ENCODE peak calls at places on chromosomes 12 and 14, in four cellular contexts. P is brain microvascular endothelial cell, U is foreskin keratinocyte, M is PC-3. K is an unnamed sample.

GRCh38 chr14:100783630-100784321 is 42.1 kb upstream of the MEG3 start:
- DNase-seq in P (no peak), U (peak; percentile 10), M (no peak), K (peak; percentile 31)

GRCh38 chr12:101323255-101323654 is 43.4 kb downstream of the UTP20 start:
- DNase-seq in P (no peak), U (no peak), M (peak; percentile 9), K (no peak)

GRCh38 chr14:99389171-99389826 is 91.4 kb downstream of the SETD3 start:
- DNase-seq in P (peak; percentile 16), U (no peak), M (peak; percentile 65), K (peak; percentile 56)

GRCh38 chr12:78359530-78359929 is 505.0 kb upstream of the SYT1 start:
- DNase-seq in P (peak; percentile 16), U (no peak), M (no peak), K (no peak)

GRCh38 chr12:33180921-33181320 is 258.7 kb downstream of the SYT10 start:
- DNase-seq in P (no peak), U (peak; percentile 40), M (peak; percentile 92), K (peak; percentile 2)

GRCh38 chr14:103250888-103251287 is 83.1 kb upstream of the EIF5 start:
- DNase-seq in P (no peak), U (no peak), M (peak; percentile 56), K (no peak)

GRCh38 chr14:105200074-105200473 is 19.0 kb upstream of the NUDT14 start:
- DNase-seq in P (no peak), U (no peak), M (no peak), K (no peak)

GRCh38 chr14:96084796-96085195 is 45.6 kb downstream of the C14orf132 start:
- DNase-seq in P (no peak), U (no peak), M (no peak), K (no peak)

GRCh38 chr12:46579474-46579873 is 206.9 kb upstream of the SLC38A2 start:
- DNase-seq in P (no peak), U (no peak), M (no peak), K (no peak)

GRCh38 chr12:53502983-53503728 is 2.1 kb downstream of the TARBP2 start:
- DNase-seq in P (no peak), U (no peak), M (no peak), K (no peak)

GRCh38 chr14:75281691-75282000 is 3.0 kb downstream of the FOS start:
- DNase-seq in P (no peak), U (no peak), M (no peak), K (no peak)

GRCh38 chr12:110744176-110744575 is 1.5 kb upstream of the PPP1CC start:
- DNase-seq in P (peak; percentile 26), U (peak; percentile 37), M (peak; percentile 91), K (peak; percentile 71)

GRCh38 chr12:74685385-74685784 is 147.8 kb downstream of the ATXN7L3B start:
- DNase-seq in P (no peak), U (no peak), M (no peak), K (no peak)

GRCh38 chr12:1797011-1797901 is 23.1 kb upstream of the LRTM2 start:
- DNase-seq in P (no peak), U (no peak), M (no peak), K (no peak)

GRCh38 chr12:8780389-8780788 is 42.0 kb upstream of the A2ML1 start:
- DNase-seq in P (peak; percentile 46), U (peak; percentile 5), M (peak; percentile 37), K (peak; percentile 17)

DNA sequence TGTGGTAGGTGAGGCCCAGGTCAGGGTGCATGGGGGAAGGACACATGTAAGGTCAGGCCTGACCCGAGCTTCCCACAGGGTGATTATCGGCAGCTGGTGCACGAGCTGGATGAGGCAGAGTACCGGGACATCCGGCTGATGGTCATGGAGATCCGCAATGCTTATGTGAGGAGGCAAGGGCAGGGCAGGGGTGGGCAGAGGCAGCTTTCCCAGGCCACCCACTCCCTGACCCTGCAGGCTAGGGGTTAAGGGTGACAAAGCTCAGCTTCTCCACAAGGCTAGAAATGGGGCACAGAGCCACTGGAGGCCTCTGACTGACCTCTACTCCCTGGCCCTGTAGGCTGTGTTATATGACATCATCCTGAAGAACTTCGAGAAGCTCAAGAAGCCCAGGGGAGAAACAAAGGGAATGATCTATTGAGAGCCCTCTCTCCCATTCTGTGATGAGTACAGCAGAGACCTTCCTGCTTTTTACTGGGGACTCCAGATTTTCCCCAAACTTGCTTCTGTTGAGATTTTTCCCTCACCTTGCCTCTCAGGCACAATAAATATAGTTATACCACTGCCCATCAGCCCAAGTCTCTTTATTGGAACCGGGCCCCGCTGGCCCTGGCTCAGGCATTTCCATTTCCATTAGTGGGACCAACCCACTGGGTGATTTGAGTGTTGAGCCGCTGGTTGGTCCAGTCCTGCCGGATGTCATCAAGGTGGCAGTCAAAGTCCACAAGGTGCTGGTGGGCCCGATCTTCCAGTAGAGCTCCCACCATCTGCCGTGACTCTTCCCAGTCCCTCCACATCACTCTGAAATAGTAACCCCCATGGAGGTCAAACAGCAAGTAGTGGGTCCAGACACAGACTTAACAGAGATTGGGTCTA is 2.6 kb downstream of the PSME1 start:
- DNase-seq in P (no peak), U (no peak), M (no peak), K (no peak)
- H3K27ac ChIP-seq in P (no peak overlapping the region), U (no peak overlapping the region), M (no peak overlapping the region), K (peak overlapping the region; percentile 96)

DNA sequence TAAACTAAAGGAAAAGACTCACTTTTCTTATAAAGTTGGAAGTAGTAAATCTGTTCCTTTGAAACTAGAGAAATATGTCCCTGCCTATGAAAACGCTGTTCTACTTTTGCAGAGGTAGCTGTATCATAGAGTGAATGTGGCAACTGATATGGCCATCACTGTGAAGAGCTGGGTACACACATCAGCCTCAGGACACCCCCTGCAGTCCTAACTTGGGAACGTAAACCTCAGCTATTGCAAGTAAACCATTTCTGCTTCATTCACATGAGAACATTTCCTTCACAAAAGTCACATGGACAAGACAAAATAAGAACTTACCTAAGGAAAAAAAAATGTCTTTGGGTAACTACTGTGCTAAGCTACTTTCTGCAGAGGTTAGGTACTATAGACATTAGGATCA is 233.3 kb upstream of the PPFIA2 start:
- DNase-seq in P (peak; percentile 31), U (no peak), M (no peak), K (no peak)
- TF ChIP-seq CTCF in P (peak; percentile 18), U (peak; percentile 8), M (no peak), K (no peak)

DNA sequence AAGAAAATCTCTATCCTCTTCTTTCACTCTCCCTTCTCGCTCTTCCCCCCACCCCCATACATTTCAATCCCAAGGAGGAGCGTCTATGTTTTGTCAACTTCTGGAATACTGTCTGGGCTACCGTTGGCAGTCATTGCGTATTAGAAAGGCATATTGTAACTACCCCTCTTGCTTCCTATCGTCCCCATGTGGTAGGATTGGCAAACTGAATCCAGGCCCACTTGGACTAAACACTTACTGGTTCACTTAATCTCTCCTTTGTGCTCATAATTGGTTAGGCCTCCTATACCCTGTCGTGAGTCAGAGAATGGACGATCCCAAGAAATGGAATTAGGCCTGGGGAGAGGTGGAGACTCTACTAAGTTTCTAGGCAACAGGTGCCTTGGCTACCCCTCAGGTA is 68.8 kb upstream of the SLC8A3 start:
- DNase-seq in P (no peak), U (no peak), M (peak; percentile 64), K (peak; percentile 1)
- H3K27ac ChIP-seq in P (no peak overlapping the region), U (no peak overlapping the region), M (no peak overlapping the region), K (no peak overlapping the region)

DNA sequence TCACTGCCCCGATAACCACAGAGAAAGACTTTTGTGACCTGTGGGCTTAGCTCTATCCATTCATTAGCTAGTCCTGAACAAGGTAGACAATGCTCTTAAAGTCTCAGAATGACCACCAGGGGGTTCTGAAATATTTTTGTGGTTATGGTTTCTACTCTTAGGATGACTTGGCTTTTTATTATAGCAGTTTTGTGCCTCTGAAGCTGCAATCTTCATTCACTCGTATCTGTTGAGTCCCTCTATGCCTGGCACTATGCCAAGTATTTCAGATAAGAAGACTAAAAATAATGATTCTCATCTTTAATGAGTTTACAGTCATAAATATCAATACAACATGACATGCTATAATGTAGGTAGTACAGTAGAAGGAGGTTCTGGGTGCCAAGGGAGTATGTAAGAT is 130.8 kb upstream of the TRHDE start:
- DNase-seq in P (peak; percentile 17), U (no peak), M (peak; percentile 61), K (no peak)
- TF ChIP-seq CTCF in P (peak; percentile 40), U (peak; percentile 20), M (peak; percentile 65), K (no peak)

GRCh38 chr12:66195242-66195641 is 6.2 kb downstream of the IRAK3 start:
- DNase-seq in P (no peak), U (no peak), M (no peak), K (no peak)
- H3K27ac ChIP-seq in P (no peak overlapping the region), U (no peak overlapping the region), M (no peak overlapping the region), K (no peak overlapping the region)

GRCh38 chr12:47902131-47902639 is 2.6 kb downstream of the VDR start:
- DNase-seq in P (no peak), U (no peak), M (no peak), K (no peak)

GRCh38 chr12:47905313-47905730 is 528 bp upstream of the VDR start:
- DNase-seq in P (no peak), U (no peak), M (peak; percentile 77), K (peak; percentile 76)

GRCh38 chr12:47903151-47903611 is 1.6 kb downstream of the VDR start:
- DNase-seq in P (peak; percentile 38), U (no peak), M (peak; percentile 60), K (no peak)

GRCh38 chr12:47903927-47904646 is 707 bp downstream of the VDR start:
- DNase-seq in P (peak; percentile 70), U (peak; percentile 60), M (peak; percentile 86), K (peak; percentile 63)

GRCh38 chr12:47904647-47905312 is at the start of gene VDR:
- DNase-seq in P (peak; percentile 61), U (peak; percentile 68), M (peak; percentile 75), K (peak; percentile 93)
- TF ChIP-seq CTCF in P (peak; percentile 44), U (peak; percentile 32), M (peak; percentile 14), K (peak; percentile 27)

DNA sequence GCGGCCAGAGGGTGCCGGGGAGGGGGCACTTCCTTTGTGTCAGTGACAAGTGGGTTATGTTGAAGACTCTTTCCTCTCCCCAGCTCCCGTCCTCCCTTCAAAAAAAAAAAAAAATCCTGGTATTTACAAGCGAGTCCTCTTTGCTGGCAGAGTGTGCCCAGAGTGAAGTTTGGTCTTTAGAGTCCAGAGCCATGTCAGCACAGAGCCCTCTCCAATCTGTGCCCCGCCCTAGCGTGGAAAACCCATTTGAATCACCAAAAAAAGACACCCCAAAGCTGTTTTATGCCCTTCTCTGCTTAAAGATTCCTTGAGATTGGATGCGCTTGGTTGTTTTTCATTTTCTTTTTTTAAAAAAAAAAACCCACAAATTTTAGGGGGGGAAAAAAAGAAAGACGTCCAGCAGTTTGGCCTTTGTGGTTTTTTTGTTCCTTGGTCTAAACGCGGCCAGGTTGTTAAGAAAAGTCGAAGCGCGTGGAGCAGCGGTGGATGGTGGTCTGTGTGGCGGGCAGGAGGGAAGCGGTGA is 3.3 kb downstream of the NKX2-1 start:
- DNase-seq in P (no peak), U (no peak), M (no peak), K (no peak)
- H3K27ac ChIP-seq in P (no peak overlapping the region), U (no peak overlapping the region), M (no peak overlapping the region), K (no peak overlapping the region)

GRCh38 chr14:50542941-50543418 is 10.6 kb upstream of the MAP4K5 start:
- DNase-seq in P (peak; percentile 59), U (peak; percentile 20), M (peak; percentile 87), K (peak; percentile 50)
- TF ChIP-seq CTCF in P (peak; percentile 67), U (peak; percentile 74), M (peak; percentile 91), K (peak; percentile 63)

DNA sequence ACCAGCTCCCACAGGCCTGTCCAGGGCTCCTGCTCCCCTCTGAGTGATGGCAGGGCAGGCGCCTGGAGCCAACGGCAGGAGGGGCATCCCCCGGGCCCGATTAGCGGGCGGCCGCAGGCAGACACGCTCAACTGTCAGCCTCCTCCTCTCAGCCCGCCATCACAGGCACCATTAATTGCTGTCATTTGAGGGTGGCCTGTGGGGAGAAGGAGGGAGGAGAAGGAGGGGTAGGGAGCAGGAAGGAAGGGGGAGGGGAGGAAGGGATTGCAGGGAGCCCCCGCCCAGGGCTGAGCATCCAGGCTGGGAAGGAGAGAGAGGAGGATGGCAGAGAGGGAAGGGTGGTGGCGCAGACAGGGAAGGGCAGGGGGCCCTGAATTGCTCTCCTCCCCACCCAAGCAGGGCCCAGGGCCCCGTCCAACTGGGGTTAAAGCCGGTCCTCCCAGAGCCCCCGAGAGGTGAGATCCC is 36.1 kb downstream of the NCOR2 start:
- DNase-seq in P (no peak), U (no peak), M (no peak), K (no peak)
- H3K27ac ChIP-seq in P (no peak overlapping the region), U (no peak overlapping the region), M (no peak overlapping the region), K (peak overlapping the region; percentile 46)